ENCODE peak calls at places on chromosomes 1 and 21, in four cellular contexts. V, D, M and O are unnamed samples. For H3K4me1, the result is how much of the 10 kb centered on the place peaks cover.

GRCh38 chr1:168613689-168614655 is 37.6 kb downstream of the XCL1 start:
- DNase-seq in D (no peak), V (no peak), M (no peak), O (no peak)

GRCh38 chr1:50308883-50309282 is 114.4 kb downstream of the DMRTA2 start:
- DNase-seq in M (peak), D (peak), V (peak), O (no peak)

GRCh38 chr1:156430305-156430704 is 61.3 kb downstream of the RHBG start:
- DNase-seq in V (no peak), M (no peak), D (no peak), O (no peak)

GRCh38 chr1:107132780-107133179 is 8.1 kb upstream of the NTNG1 start:
- DNase-seq in M (no peak), V (no peak), D (no peak), O (no peak)

GRCh38 chr21:45882641-45883040 is 98.9 kb upstream of the COL6A1 start:
- DNase-seq in M (no peak), V (no peak), D (no peak), O (no peak)

GRCh38 chr1:197356723-197357533 is 88.9 kb downstream of the CRB1 start:
- DNase-seq in D (peak), V (peak), M (peak), O (no peak)

GRCh38 chr1:109241841-109242301 is 7.5 kb upstream of the CELSR2 start:
- DNase-seq in M (no peak), D (no peak), V (no peak), O (peak)

GRCh38 chr1:118082984-118083383 is 102.0 kb downstream of the SPAG17 start:
- DNase-seq in D (no peak), V (no peak), M (no peak), O (no peak)

GRCh38 chr1:150863765-150864164 is 12.6 kb downstream of the ARNT start:
- DNase-seq in M (no peak), D (no peak), V (no peak), O (no peak)

GRCh38 chr1:81708239-81708638 is 92.5 kb upstream of the ADGRL2 start:
- DNase-seq in D (no peak), M (no peak), V (no peak), O (no peak)

GRCh38 chr1:15994590-15995351 is 9.3 kb upstream of the SRARP start:
- DNase-seq in D (peak), V (peak), M (peak), O (peak)

GRCh38 chr1:45325816-45326506 is 734 bp upstream of the HPDL start:
- DNase-seq in M (no peak), D (no peak), V (no peak), O (no peak)

GRCh38 chr1:226351709-226352108 is 42.7 kb upstream of the LIN9 start:
- DNase-seq in D (no peak), V (no peak), M (no peak), O (no peak)

GRCh38 chr1:226353698-226354525 is 44.9 kb upstream of the LIN9 start:
- DNase-seq in D (no peak), M (no peak), V (no peak), O (peak)

GRCh38 chr1:226357416-226357815 is 48.5 kb upstream of the LIN9 start:
- DNase-seq in D (no peak), M (no peak), V (no peak), O (no peak)

GRCh38 chr1:226355679-226356583 is 47.0 kb upstream of the LIN9 start:
- DNase-seq in D (no peak), V (no peak), M (no peak), O (no peak)

DNA sequence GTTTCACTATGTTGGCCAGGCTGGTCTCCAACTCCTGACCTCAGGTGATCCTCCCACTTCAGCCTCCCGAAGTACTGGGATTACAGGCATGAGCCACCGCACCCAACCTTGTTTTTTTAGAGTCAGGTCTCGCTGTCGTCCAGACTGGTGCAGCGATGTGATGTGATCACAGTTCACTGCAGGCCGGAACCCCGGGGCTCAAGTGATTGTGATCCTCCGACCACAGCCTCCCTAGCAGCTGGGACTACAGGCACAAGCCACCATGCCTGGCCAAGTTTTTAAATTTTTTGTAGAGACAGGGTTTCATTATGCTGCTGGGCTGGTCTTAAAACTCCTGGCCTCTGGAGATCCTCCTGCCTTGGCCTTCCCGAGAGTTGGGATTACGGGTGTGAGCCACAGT is 46.1 kb upstream of the LIN9 start:
- DNase-seq in V (no peak), D (no peak), M (no peak), O (no peak)
- H3K4me1 ChIP-seq in V (under half), D (under half), M (under half), O (under half)

DNA sequence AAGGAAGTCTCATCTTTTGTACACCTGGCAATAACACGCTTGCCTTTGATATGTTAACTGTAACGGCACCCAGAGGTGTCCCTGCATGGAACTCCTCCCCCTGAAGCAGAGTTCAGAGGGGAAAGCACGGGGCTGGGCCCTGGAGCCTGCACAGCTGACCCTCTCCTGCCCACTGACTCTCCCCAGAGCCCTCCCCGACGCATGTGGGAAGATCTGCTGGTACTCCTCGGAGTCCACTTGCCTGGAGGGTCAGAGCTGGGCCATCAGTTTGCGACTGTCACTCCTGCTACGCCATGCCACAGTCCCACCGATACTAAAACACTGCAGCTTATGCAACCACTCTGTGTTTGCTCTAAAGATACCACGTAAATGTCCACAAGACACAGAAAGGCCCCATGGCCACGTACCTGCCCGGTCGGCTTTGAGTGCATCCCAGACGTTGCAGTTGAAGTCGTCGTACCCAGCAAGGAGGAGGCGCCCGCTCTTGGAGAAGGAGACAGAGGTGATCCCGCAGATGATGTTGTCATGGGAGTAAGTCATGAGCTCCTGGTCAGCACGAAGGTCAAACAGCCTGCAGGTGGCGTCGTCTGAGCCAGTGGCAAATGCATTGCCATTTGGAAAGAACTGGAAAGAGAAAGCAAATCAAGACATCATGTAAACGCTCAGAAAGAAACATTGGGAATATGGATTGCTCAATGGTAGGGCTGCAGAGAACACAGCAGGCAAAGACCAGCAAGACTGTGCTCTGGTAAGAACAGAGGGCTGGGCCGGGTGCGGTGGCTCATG is 10.6 kb upstream of the NADK start:
- DNase-seq in M (peak), V (peak), D (no peak), O (no peak)
- TF ChIP-seq CTCF in M (peak), V (peak), D (peak), O (peak)

GRCh38 chr1:43359696-43360095 is 915 bp downstream of the CDC20 start:
- DNase-seq in D (no peak), V (no peak), M (no peak), O (no peak)
- H3K27ac ChIP-seq in D (peak), V (peak), M (no peak), O (no peak)

DNA sequence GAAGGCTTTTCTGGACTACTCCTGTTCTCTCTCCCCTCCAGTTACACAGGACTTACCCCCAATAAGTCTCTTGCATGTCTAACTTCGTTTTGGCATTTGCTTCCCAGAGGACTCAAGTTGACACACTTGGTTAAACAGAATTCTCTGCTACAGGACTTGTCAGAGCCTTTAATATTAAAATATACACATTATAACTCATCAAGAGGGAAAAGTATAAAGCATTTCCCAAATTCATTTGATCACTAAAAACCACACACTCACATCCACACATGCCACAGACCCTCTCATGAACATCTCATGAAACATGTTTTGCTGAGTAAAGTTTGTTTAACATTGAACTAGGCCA is 8.7 kb upstream of the CAPN2 start:
- DNase-seq in D (no peak), M (no peak), V (no peak), O (no peak)
- H3K4me1 ChIP-seq in D (half or more), M (under half), V (under half), O (under half)

DNA sequence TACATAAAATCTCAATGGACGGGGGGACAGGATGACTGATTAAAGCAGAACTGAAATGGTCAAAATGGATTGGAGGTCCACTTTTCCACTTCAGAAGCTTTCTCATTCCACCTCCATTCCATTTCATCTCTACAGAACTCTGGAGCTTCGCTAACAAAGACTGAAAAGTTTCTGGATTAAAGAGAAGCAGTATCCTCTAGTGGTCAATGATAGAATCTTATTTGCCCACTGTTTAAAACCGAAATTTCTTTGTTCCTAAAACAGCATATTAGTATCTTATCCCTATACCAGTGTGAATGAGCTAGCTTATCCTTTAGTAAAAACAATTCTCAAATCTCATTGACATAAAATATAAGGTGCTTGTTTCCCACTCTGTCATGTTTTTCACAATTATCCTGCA is 890.6 kb downstream of the KCNT2 start:
- DNase-seq in M (no peak), D (peak), V (peak), O (no peak)
- TF ChIP-seq CTCF in M (no peak), D (peak), V (peak), O (peak)